ENCODE peak calls at places on chromosomes 5 and 9, in four cellular contexts. J is breast epithelium, F is cardiac muscle cell, H is testis. T is an unnamed sample.

GRCh38 chr9:91567642-91568274 is 144.1 kb upstream of the NFIL3 start:
- DNase-seq in J (no peak), F (peak), H (no peak), T (no peak)

GRCh38 chr9:107363511-107364182 is 80.6 kb downstream of the RAD23B start:
- DNase-seq in J (peak), F (peak), H (no peak), T (no peak)

GRCh38 chr5:87300176-87300575 is 32.5 kb downstream of the RASA1 start:
- DNase-seq in J (no peak), F (no peak), H (no peak), T (no peak)

GRCh38 chr9:90344013-90344412 is 298.6 kb downstream of the DIRAS2 start:
- DNase-seq in J (no peak), F (no peak), H (no peak), T (no peak)

GRCh38 chr9:120892177-120892747 is 15.3 kb upstream of the PHF19 start:
- DNase-seq in J (no peak), F (no peak), H (no peak), T (no peak)

GRCh38 chr9:137781906-137782585 is 95.5 kb upstream of the CACNA1B start:
- DNase-seq in J (no peak), F (no peak), H (no peak), T (no peak)

GRCh38 chr5:65017636-65018035 is 248.9 kb downstream of the CWC27 start:
- DNase-seq in J (no peak), F (peak), H (no peak), T (no peak)

GRCh38 chr5:141186897-141187512 is at the start of gene PCDHB9:
- DNase-seq in J (no peak), F (peak), H (peak), T (no peak)

GRCh38 chr5:97172227-97172626 is 10.8 kb downstream of the RIOK2 start:
- DNase-seq in J (no peak), F (no peak), H (no peak), T (no peak)

GRCh38 chr9:34125681-34126206 is 754 bp downstream of the DCAF12 start:
- DNase-seq in J (no peak), F (peak), H (peak), T (no peak)

GRCh38 chr5:1008451-1009358 is at the start of gene NKD2:
- DNase-seq in J (peak), F (peak), H (peak), T (peak)

GRCh38 chr5:166027582-166027981 is 2263.9 kb upstream of the WWC1 start:
- DNase-seq in J (no peak), F (no peak), H (no peak), T (no peak)

GRCh38 chr5:164356790-164357189 is 851.4 kb downstream of the MAT2B start:
- DNase-seq in J (no peak), F (no peak), H (no peak), T (no peak)

GRCh38 chr9:13719981-13720380 is 440.5 kb upstream of the MPDZ start:
- DNase-seq in J (no peak), F (no peak), H (no peak), T (no peak)

GRCh38 chr9:134399435-134400056 is 73.3 kb downstream of the RXRA start:
- DNase-seq in J (no peak), F (no peak), H (no peak), T (no peak)

GRCh38 chr5:140840978-140841962 is at the start of gene PCDHA8:
- DNase-seq in J (no peak), F (no peak), H (peak), T (no peak)

GRCh38 chr9:125302241-125302640 is 40.6 kb downstream of the GAPVD1 start:
- DNase-seq in J (no peak), F (no peak), H (no peak), T (no peak)

GRCh38 chr5:74145904-74146303 is 494.6 kb downstream of the ENC1 start:
- DNase-seq in J (no peak), F (no peak), H (no peak), T (no peak)

GRCh38 chr5:111853748-111854147 is 96.8 kb upstream of the NREP start:
- DNase-seq in J (no peak), F (no peak), H (no peak), T (no peak)

GRCh38 chr5:77491783-77492652 is at the start of gene WDR41:
- DNase-seq in J (peak), F (peak), H (peak), T (peak)

GRCh38 chr5:149185067-149185466 is 43.8 kb downstream of the ABLIM3 start:
- DNase-seq in J (no peak), F (no peak), H (no peak), T (no peak)

GRCh38 chr5:76960004-76960625 is 7.3 kb downstream of the CRHBP start:
- DNase-seq in J (no peak), F (no peak), H (no peak), T (no peak)

GRCh38 chr9:125346351-125346750 is 84.7 kb downstream of the GAPVD1 start:
- DNase-seq in J (no peak), F (no peak), H (no peak), T (no peak)

GRCh38 chr9:922731-923130 is 53.7 kb upstream of the DMRT3 start:
- DNase-seq in J (no peak), F (no peak), H (no peak), T (no peak)

GRCh38 chr5:167995844-167996400 is 295.5 kb upstream of the WWC1 start:
- DNase-seq in J (peak), F (no peak), H (no peak), T (no peak)

GRCh38 chr5:172943906-172944305 is 15.3 kb upstream of the RPL26L1 start:
- DNase-seq in J (no peak), F (no peak), H (no peak), T (no peak)

GRCh38 chr5:54095969-54096368 is 214.4 kb downstream of the ARL15 start:
- DNase-seq in J (no peak), F (no peak), H (no peak), T (no peak)

GRCh38 chr5:115246361-115246991 is 16.2 kb downstream of the PGGT1B start:
- DNase-seq in J (no peak), F (peak), H (no peak), T (no peak)

GRCh38 chr9:114893221-114893620 is 37.2 kb downstream of the TNFSF8 start:
- DNase-seq in J (no peak), F (no peak), H (no peak), T (no peak)

GRCh38 chr5:53095222-53095621 is 14.3 kb downstream of the MOCS2 start:
- DNase-seq in J (no peak), F (no peak), H (no peak), T (no peak)

GRCh38 chr9:134537891-134538520 is 103.6 kb upstream of the COL5A1 start:
- DNase-seq in J (no peak), F (no peak), H (no peak), T (peak)

DNA sequence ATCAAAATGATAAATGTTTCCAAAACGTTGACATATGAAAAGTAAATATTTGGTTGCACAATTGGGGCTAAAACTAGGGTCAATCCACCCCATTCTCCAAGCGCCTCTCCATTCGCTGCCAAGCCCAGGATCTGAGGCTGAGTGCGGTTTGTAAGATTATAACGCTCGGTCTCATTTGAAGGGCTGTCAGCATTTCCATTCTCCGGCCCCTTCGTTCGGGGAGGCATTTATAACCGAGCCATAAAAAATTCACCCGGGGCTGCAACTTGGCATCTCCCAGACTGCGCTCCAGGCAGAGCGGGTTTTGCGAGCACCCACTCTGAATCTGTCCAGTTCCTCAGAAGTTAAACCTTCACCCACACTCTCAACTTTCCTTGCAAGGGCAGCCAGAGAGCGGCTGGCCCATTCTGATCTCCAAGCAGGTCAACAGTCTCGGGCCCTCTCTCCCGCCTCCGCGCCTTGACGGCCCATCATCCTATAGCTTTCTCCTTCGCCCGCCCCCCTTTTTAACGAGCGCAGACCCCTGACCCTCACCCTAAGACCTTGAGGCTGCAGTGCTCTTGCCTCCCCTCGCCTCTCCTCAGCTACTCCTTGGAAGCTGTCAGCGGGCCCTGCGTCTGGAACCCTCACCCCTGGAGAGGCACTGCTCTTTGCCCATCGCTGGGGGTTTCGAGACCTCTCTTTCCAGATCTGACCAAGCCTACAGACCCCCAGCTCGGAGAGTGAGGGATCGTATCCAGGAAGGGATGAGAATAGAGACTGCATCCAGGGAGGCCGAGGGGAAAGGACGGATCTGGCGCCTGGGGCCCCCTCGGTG is 1.1 kb downstream of the SLIT3 start:
- DNase-seq in J (no peak), F (peak), H (no peak), T (no peak)
- H3K4me3 ChIP-seq in J (peak), F (peak), H (peak), T (no peak)

GRCh38 chr9:93061791-93062299 is 3.3 kb downstream of the SUSD3 start:
- DNase-seq in J (no peak), F (no peak), H (peak), T (no peak)
- TF ChIP-seq CTCF in J (no peak), F (no peak), H (no peak), T (no peak)

GRCh38 chr5:39758426-39758825 is 333.6 kb upstream of the DAB2 start:
- DNase-seq in J (no peak), F (no peak), H (no peak), T (no peak)

GRCh38 chr5:39755986-39756385 is 331.2 kb upstream of the DAB2 start:
- DNase-seq in J (no peak), F (no peak), H (peak), T (no peak)

GRCh38 chr5:39757121-39757520 is 332.3 kb upstream of the DAB2 start:
- DNase-seq in J (no peak), F (no peak), H (no peak), T (no peak)

GRCh38 chr5:39759696-39760095 is 334.9 kb upstream of the DAB2 start:
- DNase-seq in J (no peak), F (no peak), H (no peak), T (no peak)

GRCh38 chr5:39755452-39755851 is 330.7 kb upstream of the DAB2 start:
- DNase-seq in J (no peak), F (no peak), H (no peak), T (no peak)
- H3K27ac ChIP-seq in J (no peak), F (no peak), H (no peak), T (no peak)

DNA sequence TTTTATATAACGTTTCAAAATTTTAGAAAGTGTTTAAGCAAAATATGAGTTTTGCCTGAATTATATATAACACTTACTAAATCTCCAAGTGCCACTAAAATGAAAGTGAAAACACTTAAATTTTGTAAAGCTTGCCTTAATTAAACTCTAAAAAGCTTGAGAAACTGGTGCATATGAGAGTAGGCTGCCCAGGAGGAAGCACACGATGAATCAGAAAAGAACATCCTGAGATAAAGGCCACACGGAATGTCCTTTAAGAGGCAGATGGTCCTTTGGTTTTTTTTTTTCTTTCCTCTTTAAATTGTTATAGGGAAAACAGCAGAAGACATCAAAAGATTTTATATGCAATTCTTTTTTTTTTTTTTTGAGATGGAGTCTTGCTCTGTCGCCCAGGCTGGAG is 60.3 kb downstream of the HABP4 start:
- DNase-seq in J (no peak), F (no peak), H (no peak), T (no peak)
- H3K4me3 ChIP-seq in J (no peak), F (no peak), H (no peak), T (no peak)

DNA sequence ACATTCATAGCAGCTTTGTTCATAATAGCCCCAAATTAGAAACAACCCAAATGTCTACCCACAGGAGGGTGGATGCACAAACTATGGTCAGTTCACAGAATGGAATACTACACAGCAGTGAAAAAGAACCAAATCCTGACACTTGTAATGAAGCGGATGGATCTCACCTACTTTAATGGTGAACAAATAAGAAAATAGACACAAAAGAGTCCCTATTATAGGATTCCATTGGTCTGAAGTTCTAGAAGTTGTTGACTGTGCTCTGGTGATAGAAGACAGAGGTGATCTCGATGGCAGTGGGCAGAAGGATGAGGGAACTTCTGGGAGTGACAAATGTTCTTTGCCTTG is 20.6 kb upstream of the LAMC3 start:
- DNase-seq in J (no peak), F (no peak), H (no peak), T (no peak)
- TF ChIP-seq CTCF in J (no peak), F (no peak), H (no peak), T (no peak)

GRCh38 chr9:77765781-77766259 is 117.7 kb upstream of the GNA14 start:
- DNase-seq in J (no peak), F (no peak), H (no peak), T (no peak)
- H3K27ac ChIP-seq in J (no peak), F (no peak), H (no peak), T (no peak)

DNA sequence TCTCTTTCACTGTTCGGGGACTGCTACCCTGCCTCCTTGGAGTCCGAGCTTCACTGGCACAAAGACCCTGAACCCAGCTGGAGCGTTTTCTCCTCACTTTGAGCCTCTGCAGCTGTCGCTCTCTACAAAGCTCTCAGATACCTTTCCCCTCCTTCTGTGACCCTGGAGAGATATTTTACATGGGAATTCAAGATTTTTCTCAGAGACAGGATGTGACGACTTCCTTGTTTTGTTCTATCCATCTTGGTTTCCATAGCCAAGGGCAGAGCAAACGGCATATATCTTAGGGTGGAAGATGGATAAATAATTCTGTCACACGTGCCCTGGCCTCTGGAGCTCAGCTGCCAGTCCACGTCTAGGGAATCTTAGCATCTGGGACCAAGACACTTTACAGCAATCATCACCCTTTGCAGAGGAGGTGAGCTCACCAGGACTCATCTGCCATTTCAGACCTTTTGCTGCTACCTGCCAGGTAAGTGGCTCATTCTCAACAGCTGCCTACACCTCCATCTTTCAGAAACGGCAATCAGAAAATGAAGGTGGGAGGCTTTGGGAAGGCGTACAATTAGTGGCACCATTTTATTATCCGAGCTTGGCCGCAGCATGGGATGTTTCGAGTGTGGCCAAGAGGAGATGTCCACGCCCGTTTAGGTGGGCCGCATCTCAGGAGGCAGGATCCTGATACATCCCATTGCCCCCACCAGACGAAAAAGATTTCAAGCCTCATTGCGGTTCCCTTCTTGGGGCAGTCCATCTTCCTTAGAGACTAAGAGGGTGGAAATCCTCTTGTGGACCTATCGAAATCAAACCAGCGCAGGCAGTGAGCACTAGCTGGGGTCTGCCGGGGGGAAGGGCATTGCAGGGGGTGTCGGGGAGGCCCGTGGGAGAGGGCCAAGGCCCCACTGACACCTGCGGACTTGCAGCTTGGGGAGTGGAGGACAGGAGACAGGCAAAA is at the start of gene BTNL9:
- DNase-seq in J (no peak), F (no peak), H (no peak), T (no peak)
- H3K4me3 ChIP-seq in J (peak), F (no peak), H (no peak), T (no peak)

GRCh38 chr5:85077581-85077980 is 692.9 kb upstream of the EDIL3 start:
- DNase-seq in J (no peak), F (no peak), H (no peak), T (no peak)
- TF ChIP-seq CTCF in J (no peak), F (no peak), H (no peak), T (no peak)

GRCh38 chr5:12624776-12625560 is 720.7 kb upstream of the CTNND2 start:
- DNase-seq in J (no peak), F (no peak), H (no peak), T (no peak)
- H3K27ac ChIP-seq in J (no peak), F (no peak), H (no peak), T (no peak)

T was measured in pancreas.